ENCODE peak calls at places on chromosome 4, in six cellular contexts. One of them, this sample, is unnamed.

GRCh38 chr4:165208322-165208652 is 926 bp downstream of the KLHL2 start:
- DNase-seq in GM18507: no peak
- DNase-seq in stomach: no peak
- DNase-seq in COR-L47: no peak
- DNase-seq in NCI-H748 treated with DMSO at 0.1 percent for 48 hours: no peak
- DNase-seq in T-helper 2 cell: no peak
- DNase-seq in this sample: peak

GRCh38 chr4:136644279-136644678 is 888.0 kb downstream of the PCDH18 start:
- DNase-seq in NCI-H748 treated with DMSO at 0.1 percent for 48 hours: no peak
- DNase-seq in T-helper 2 cell: no peak
- DNase-seq in stomach: no peak
- DNase-seq in COR-L47: no peak
- DNase-seq in GM18507: no peak
- DNase-seq in this sample: no peak

GRCh38 chr4:67624939-67625338 is 66.4 kb downstream of the STAP1 start:
- DNase-seq in NCI-H748 treated with DMSO at 0.1 percent for 48 hours: no peak
- DNase-seq in GM18507: no peak
- DNase-seq in T-helper 2 cell: no peak
- DNase-seq in stomach: no peak
- DNase-seq in COR-L47: no peak
- DNase-seq in this sample: no peak

GRCh38 chr4:70721747-70722146 is at the start of gene RUFY3:
- DNase-seq in NCI-H748 treated with DMSO at 0.1 percent for 48 hours: peak
- DNase-seq in T-helper 2 cell: no peak
- DNase-seq in COR-L47: peak
- DNase-seq in GM18507: no peak
- DNase-seq in stomach: no peak
- DNase-seq in this sample: peak

GRCh38 chr4:138788857-138789256 is 226.7 kb upstream of the NOCT start:
- DNase-seq in T-helper 2 cell: no peak
- DNase-seq in NCI-H748 treated with DMSO at 0.1 percent for 48 hours: no peak
- DNase-seq in GM18507: no peak
- DNase-seq in COR-L47: no peak
- DNase-seq in stomach: no peak
- DNase-seq in this sample: no peak

GRCh38 chr4:8536467-8536866 is 43.7 kb upstream of the GPR78 start:
- DNase-seq in NCI-H748 treated with DMSO at 0.1 percent for 48 hours: no peak
- DNase-seq in GM18507: no peak
- DNase-seq in stomach: no peak
- DNase-seq in T-helper 2 cell: no peak
- DNase-seq in COR-L47: no peak
- DNase-seq in this sample: no peak

GRCh38 chr4:111639876-111640275 is 505.4 kb upstream of the FAM241A start:
- DNase-seq in GM18507: no peak
- DNase-seq in NCI-H748 treated with DMSO at 0.1 percent for 48 hours: no peak
- DNase-seq in COR-L47: no peak
- DNase-seq in T-helper 2 cell: no peak
- DNase-seq in stomach: no peak
- DNase-seq in this sample: no peak

GRCh38 chr4:25367004-25367621 is 9.9 kb upstream of the ANAPC4 start:
- DNase-seq in NCI-H748 treated with DMSO at 0.1 percent for 48 hours: peak
- DNase-seq in T-helper 2 cell: no peak
- DNase-seq in GM18507: no peak
- DNase-seq in COR-L47: peak
- DNase-seq in stomach: no peak
- DNase-seq in this sample: peak

GRCh38 chr4:100367451-100367850 is 150.4 kb downstream of the EMCN start:
- DNase-seq in NCI-H748 treated with DMSO at 0.1 percent for 48 hours: no peak
- DNase-seq in GM18507: no peak
- DNase-seq in stomach: no peak
- DNase-seq in COR-L47: no peak
- DNase-seq in T-helper 2 cell: no peak
- DNase-seq in this sample: no peak

GRCh38 chr4:123891901-123892300 is 495.3 kb downstream of the SPRY1 start:
- DNase-seq in COR-L47: no peak
- DNase-seq in GM18507: no peak
- DNase-seq in stomach: no peak
- DNase-seq in T-helper 2 cell: no peak
- DNase-seq in NCI-H748 treated with DMSO at 0.1 percent for 48 hours: peak
- DNase-seq in this sample: no peak

GRCh38 chr4:102268355-102268754 is 76.9 kb downstream of the SLC39A8 start:
- DNase-seq in stomach: no peak
- DNase-seq in GM18507: no peak
- DNase-seq in COR-L47: no peak
- DNase-seq in T-helper 2 cell: no peak
- DNase-seq in NCI-H748 treated with DMSO at 0.1 percent for 48 hours: no peak
- DNase-seq in this sample: no peak

GRCh38 chr4:86927843-86928395 is 6.9 kb upstream of the AFF1 start:
- DNase-seq in GM18507: no peak
- DNase-seq in T-helper 2 cell: no peak
- DNase-seq in stomach: no peak
- DNase-seq in COR-L47: no peak
- DNase-seq in NCI-H748 treated with DMSO at 0.1 percent for 48 hours: no peak
- DNase-seq in this sample: peak

GRCh38 chr4:2248044-2248780 is 6.3 kb upstream of the HAUS3 start:
- DNase-seq in stomach: peak
- DNase-seq in COR-L47: no peak
- DNase-seq in T-helper 2 cell: peak
- DNase-seq in NCI-H748 treated with DMSO at 0.1 percent for 48 hours: no peak
- DNase-seq in GM18507: no peak
- DNase-seq in this sample: no peak

GRCh38 chr4:168183717-168184571 is 91.6 kb downstream of the ANXA10 start:
- DNase-seq in GM18507: peak
- DNase-seq in T-helper 2 cell: no peak
- DNase-seq in NCI-H748 treated with DMSO at 0.1 percent for 48 hours: peak
- DNase-seq in COR-L47: no peak
- DNase-seq in stomach: no peak
- DNase-seq in this sample: peak